ENCODE peak calls at places on chromosomes 11 and 22, in six cellular contexts. Q is astrocyte, F is Caco-2, I is substantia nigra, A is HFF-Myc, X is Right ventricle myocardium superior. O is an unnamed sample.

GRCh38 chr22:19874307-19875060 is 19.8 kb upstream of the GNB1L start:
- DNase-seq in F (peak), A (no peak), I (no peak), X (peak), Q (peak), O (no peak)

GRCh38 chr22:42692239-42693054 is 28.2 kb downstream of the A4GALT start:
- DNase-seq in X (no peak), Q (no peak), A (no peak), I (no peak), F (no peak), O (no peak)

GRCh38 chr22:45891021-45891421 is 85.9 kb downstream of the WNT7B start:
- DNase-seq in A (no peak), X (peak), F (no peak), Q (no peak), I (no peak), O (no peak)

GRCh38 chr22:20206709-20207215 is 55.9 kb upstream of the CCDC188 start:
- DNase-seq in I (no peak), F (no peak), Q (no peak), X (peak), A (no peak), O (no peak)

GRCh38 chr22:38860291-38861169 is 11.5 kb downstream of the CBX6 start:
- DNase-seq in F (no peak), Q (no peak), X (peak), A (no peak), I (no peak), O (no peak)

GRCh38 chr22:20829735-20830134 is 28.9 kb downstream of the PI4KA start:
- DNase-seq in A (no peak), F (no peak), I (no peak), Q (no peak), X (no peak), O (no peak)

GRCh38 chr11:11976476-11977187 is 31.8 kb downstream of the DKK3 start:
- DNase-seq in A (no peak), I (no peak), F (no peak), Q (no peak), X (peak), O (no peak)

GRCh38 chr22:30000566-30000965 is 79.7 kb upstream of the HORMAD2 start:
- DNase-seq in I (no peak), A (no peak), F (no peak), X (no peak), Q (peak), O (no peak)

GRCh38 chr11:30553521-30554110 is 32.5 kb downstream of the MPPED2 start:
- DNase-seq in F (no peak), Q (no peak), A (no peak), I (no peak), X (no peak), O (no peak)

GRCh38 chr11:46489668-46490560 is 98.3 kb upstream of the CHRM4 start:
- DNase-seq in X (no peak), A (no peak), Q (peak), F (peak), I (no peak), O (no peak)

GRCh38 chr11:45473491-45473890 is 187.3 kb upstream of the SYT13 start:
- DNase-seq in X (no peak), A (no peak), Q (no peak), F (no peak), I (no peak), O (no peak)

GRCh38 chr11:35418847-35419712 is at the start of gene SLC1A2:
- DNase-seq in I (no peak), Q (no peak), A (no peak), X (no peak), F (no peak), O (peak)

GRCh38 chr11:117198613-117199012 is 557 bp upstream of the TAGLN start:
- DNase-seq in A (no peak), I (no peak), Q (no peak), X (no peak), F (no peak), O (no peak)

GRCh38 chr11:34065505-34066203 is 14.1 kb downstream of the CAPRIN1 start:
- DNase-seq in X (no peak), F (no peak), A (no peak), Q (peak), I (no peak), O (no peak)

GRCh38 chr11:133337905-133338536 is 194.3 kb downstream of the OPCML start:
- DNase-seq in Q (no peak), I (no peak), F (no peak), A (no peak), X (no peak), O (no peak)

GRCh38 chr11:134275534-134276395 is at the start of gene GLB1L3:
- DNase-seq in X (peak), F (peak), A (no peak), I (no peak), Q (no peak), O (peak)

GRCh38 chr11:67544591-67545242 is 21.5 kb upstream of the CABP2 start:
- DNase-seq in X (no peak), F (no peak), A (no peak), Q (no peak), I (no peak), O (no peak)

GRCh38 chr22:47202819-47203553 is 440.5 kb downstream of the TBC1D22A start:
- DNase-seq in I (no peak), A (no peak), F (no peak), X (no peak), Q (no peak), O (no peak)

GRCh38 chr11:12276356-12276755 is 101.0 kb upstream of the PARVA start:
- DNase-seq in A (no peak), X (no peak), Q (no peak), F (no peak), I (no peak), O (no peak)

GRCh38 chr22:25484498-25484897 is 80.0 kb upstream of the GRK3 start:
- DNase-seq in X (no peak), Q (no peak), F (no peak), I (no peak), A (no peak), O (no peak)

GRCh38 chr11:102620858-102621561 is 4.1 kb downstream of the MMP20 start:
- DNase-seq in X (no peak), Q (peak), A (no peak), I (no peak), F (no peak), O (no peak)

GRCh38 chr11:35012467-35013191 is 96.2 kb downstream of the PDHX start:
- DNase-seq in A (no peak), Q (no peak), X (no peak), F (no peak), I (no peak), O (no peak)

GRCh38 chr11:128956401-128957203 is 13.9 kb upstream of the TP53AIP1 start:
- DNase-seq in F (peak), Q (peak), X (no peak), A (peak), I (peak), O (peak)

GRCh38 chr22:19933328-19934241 is 8.0 kb upstream of the COMT start:
- DNase-seq in F (no peak), A (no peak), I (no peak), Q (no peak), X (peak), O (no peak)

GRCh38 chr11:18280438-18281046 is 14.5 kb downstream of the SAA1 start:
- DNase-seq in A (no peak), X (no peak), F (no peak), Q (no peak), I (no peak), O (no peak)

GRCh38 chr11:77602385-77603105 is 12.8 kb downstream of the AQP11 start:
- DNase-seq in I (no peak), Q (peak), A (no peak), X (no peak), F (no peak), O (peak)

GRCh38 chr22:19893363-19893762 is 38.7 kb upstream of the GNB1L start:
- DNase-seq in X (no peak), F (no peak), I (no peak), Q (no peak), A (no peak), O (no peak)

GRCh38 chr22:44369916-44370804 is 57.4 kb upstream of the SHISAL1 start:
- DNase-seq in Q (no peak), A (no peak), F (no peak), I (no peak), X (peak), O (no peak)

GRCh38 chr22:38870791-38871359 is 1.1 kb downstream of the CBX6 start:
- DNase-seq in F (no peak), A (no peak), X (no peak), I (no peak), Q (no peak), O (no peak)

GRCh38 chr11:12712132-12712531 is 37.9 kb downstream of the TEAD1 start:
- DNase-seq in Q (no peak), X (no peak), I (no peak), A (no peak), F (no peak), O (no peak)

GRCh38 chr11:61545921-61546320 is 35.0 kb downstream of the SYT7 start:
- DNase-seq in I (no peak), A (no peak), F (no peak), Q (no peak), X (no peak), O (no peak)

GRCh38 chr11:63490551-63491239 is at the start of gene PLAAT5:
- DNase-seq in I (no peak), F (no peak), A (no peak), X (peak), Q (no peak), O (peak)

GRCh38 chr11:45209000-45209399 is 62.6 kb downstream of the PRDM11 start:
- DNase-seq in X (no peak), I (no peak), A (no peak), Q (no peak), F (no peak), O (no peak)

O was measured in midbrain.